ENCODE peak calls at places on chromosomes 12 and 14, in ten cellular contexts. W is hippocampal formation; A is Calu3; X is pancreas; U is GM23338; P is iPS DF 6.9; Y is mucosa of gallbladder; M is Daoy; S is HTR-8/SVneo; F is effector CD4-positive, alpha-beta T cell. L is an unnamed sample.

GRCh38 chr14:82740547-82740946 is 1206.9 kb upstream of the SEL1L start:
- DNase-seq in W (no peak), A (no peak), X (no peak), U (no peak), P (no peak), Y (no peak), M (no peak), S (no peak), F (no peak), L (no peak)

GRCh38 chr12:24014853-24015590 is 65.6 kb upstream of the SOX5 start:
- DNase-seq in W (peak; percentile 22), A (no peak), X (no peak), U (peak; percentile 16), P (no peak), Y (no peak), M (no peak), S (no peak), F (no peak), L (no peak)

GRCh38 chr12:56150563-56150962 is 1.8 kb upstream of the MYL6B start:
- DNase-seq in W (no peak), A (no peak), X (no peak), U (no peak), P (no peak), Y (no peak), M (no peak), S (no peak), F (no peak), L (no peak)

GRCh38 chr14:63186453-63186852 is 17.8 kb upstream of the RHOJ start:
- DNase-seq in W (no peak), A (no peak), X (no peak), U (no peak), P (no peak), Y (no peak), M (no peak), S (no peak), F (no peak), L (no peak)

GRCh38 chr12:110262442-110263388 is 18.3 kb upstream of the ATP2A2 start:
- DNase-seq in W (no peak), A (no peak), X (no peak), U (no peak), P (no peak), Y (no peak), M (no peak), S (no peak), F (no peak), L (no peak)

GRCh38 chr12:69388371-69388770 is 28.8 kb downstream of the YEATS4 start:
- DNase-seq in W (peak; percentile 68), A (no peak), X (no peak), U (no peak), P (no peak), Y (no peak), M (peak; percentile 15), S (peak; percentile 11), F (no peak), L (no peak)

GRCh38 chr14:68358978-68359861 is 433.6 kb downstream of the ZFP36L1 start:
- DNase-seq in W (no peak), A (no peak), X (no peak), U (peak; percentile 28), P (no peak), Y (no peak), M (no peak), S (no peak), F (no peak), L (no peak)

GRCh38 chr14:99312106-99312505 is 40.1 kb upstream of the BCL11B start:
- DNase-seq in W (no peak), A (no peak), X (no peak), U (no peak), P (no peak), Y (no peak), M (no peak), S (no peak), F (no peak), L (no peak)

GRCh38 chr12:106736051-106736957 is 38.2 kb upstream of the RIC8B start:
- DNase-seq in W (no peak), A (no peak), X (no peak), U (peak; percentile 30), P (no peak), Y (no peak), M (peak; percentile 37), S (no peak), F (no peak), L (no peak)

GRCh38 chr12:108394196-108394595 is 55.1 kb upstream of the CMKLR1 start:
- DNase-seq in W (no peak), A (no peak), X (no peak), U (no peak), P (no peak), Y (peak; percentile 51), M (no peak), S (no peak), F (no peak), L (no peak)

L was measured in ureter.